ENCODE peak calls at places on chromosomes 11 and 22, in six cellular contexts. One of them, this sample, is unnamed.

GRCh38 chr11:124069429-124070401 is 28.6 kb upstream of the OR10G7 start:
- DNase-seq in hepatocyte: peak; percentile 80
- DNase-seq in CD8-positive, alpha-beta T cell: peak; percentile 20
- DNase-seq in brain microvascular endothelial cell: peak; percentile 34
- DNase-seq in upper lobe of right lung: peak; percentile 75
- DNase-seq in endodermal cell: peak; percentile 92
- DNase-seq in this sample: peak; percentile 17

GRCh38 chr11:36007127-36007824 is 63.4 kb downstream of the LDLRAD3 start:
- DNase-seq in upper lobe of right lung: no peak
- DNase-seq in hepatocyte: no peak
- DNase-seq in CD8-positive, alpha-beta T cell: no peak
- DNase-seq in endodermal cell: no peak
- DNase-seq in brain microvascular endothelial cell: no peak
- DNase-seq in this sample: no peak

GRCh38 chr11:80899381-80899780 is 1458.6 kb upstream of the TENM4 start:
- DNase-seq in endodermal cell: no peak
- DNase-seq in hepatocyte: no peak
- DNase-seq in upper lobe of right lung: no peak
- DNase-seq in brain microvascular endothelial cell: peak; percentile 53
- DNase-seq in CD8-positive, alpha-beta T cell: no peak
- DNase-seq in this sample: no peak

GRCh38 chr11:132838621-132839020 is 693.7 kb downstream of the OPCML start:
- DNase-seq in upper lobe of right lung: no peak
- DNase-seq in brain microvascular endothelial cell: peak; percentile 70
- DNase-seq in endodermal cell: no peak
- DNase-seq in hepatocyte: peak; percentile 11
- DNase-seq in CD8-positive, alpha-beta T cell: no peak
- DNase-seq in this sample: no peak

GRCh38 chr22:30430933-30431332 is 5.4 kb downstream of the MTFP1 start:
- DNase-seq in upper lobe of right lung: no peak
- DNase-seq in brain microvascular endothelial cell: no peak
- DNase-seq in CD8-positive, alpha-beta T cell: no peak
- DNase-seq in hepatocyte: no peak
- DNase-seq in endodermal cell: peak; percentile 63
- DNase-seq in this sample: peak; percentile 49

GRCh38 chr11:112179601-112180000 is 4.3 kb downstream of the BCO2 start:
- DNase-seq in endodermal cell: no peak
- DNase-seq in brain microvascular endothelial cell: no peak
- DNase-seq in upper lobe of right lung: no peak
- DNase-seq in CD8-positive, alpha-beta T cell: no peak
- DNase-seq in hepatocyte: no peak
- DNase-seq in this sample: no peak

GRCh38 chr11:8030526-8031247 is 43.5 kb downstream of the EIF3F start:
- DNase-seq in hepatocyte: no peak
- DNase-seq in CD8-positive, alpha-beta T cell: no peak
- DNase-seq in endodermal cell: no peak
- DNase-seq in upper lobe of right lung: no peak
- DNase-seq in brain microvascular endothelial cell: no peak
- DNase-seq in this sample: no peak

GRCh38 chr11:87804176-87804575 is 371.1 kb downstream of the RAB38 start:
- DNase-seq in brain microvascular endothelial cell: no peak
- DNase-seq in upper lobe of right lung: no peak
- DNase-seq in CD8-positive, alpha-beta T cell: no peak
- DNase-seq in endodermal cell: peak; percentile 59
- DNase-seq in hepatocyte: no peak
- DNase-seq in this sample: no peak

GRCh38 chr11:29260939-29261705 is 755.7 kb downstream of the KCNA4 start:
- DNase-seq in brain microvascular endothelial cell: peak; percentile 36
- DNase-seq in hepatocyte: peak; percentile 66
- DNase-seq in endodermal cell: no peak
- DNase-seq in upper lobe of right lung: no peak
- DNase-seq in CD8-positive, alpha-beta T cell: no peak
- DNase-seq in this sample: no peak

GRCh38 chr11:61445535-61445934 is 15.6 kb downstream of the SDHAF2 start:
- DNase-seq in upper lobe of right lung: no peak
- DNase-seq in hepatocyte: no peak
- DNase-seq in endodermal cell: no peak
- DNase-seq in brain microvascular endothelial cell: no peak
- DNase-seq in CD8-positive, alpha-beta T cell: no peak
- DNase-seq in this sample: no peak

GRCh38 chr11:61554172-61554988 is 26.5 kb downstream of the SYT7 start:
- DNase-seq in endodermal cell: no peak
- DNase-seq in upper lobe of right lung: no peak
- DNase-seq in brain microvascular endothelial cell: no peak
- DNase-seq in hepatocyte: no peak
- DNase-seq in CD8-positive, alpha-beta T cell: no peak
- DNase-seq in this sample: no peak

GRCh38 chr22:49967333-49968241 is 7.0 kb downstream of the PIM3 start:
- DNase-seq in hepatocyte: peak; percentile 53
- DNase-seq in endodermal cell: peak; percentile 62
- DNase-seq in CD8-positive, alpha-beta T cell: no peak
- DNase-seq in upper lobe of right lung: peak; percentile 83
- DNase-seq in brain microvascular endothelial cell: no peak
- DNase-seq in this sample: peak; percentile 83

GRCh38 chr22:36056980-36057379 is 28.4 kb upstream of the RBFOX2 start:
- DNase-seq in endodermal cell: no peak
- DNase-seq in hepatocyte: no peak
- DNase-seq in upper lobe of right lung: no peak
- DNase-seq in brain microvascular endothelial cell: no peak
- DNase-seq in CD8-positive, alpha-beta T cell: no peak
- DNase-seq in this sample: no peak

GRCh38 chr11:1839924-1840779 is 1.4 kb downstream of the TNNI2 start:
- DNase-seq in CD8-positive, alpha-beta T cell: no peak
- DNase-seq in hepatocyte: no peak
- DNase-seq in upper lobe of right lung: peak; percentile 87
- DNase-seq in endodermal cell: no peak
- DNase-seq in brain microvascular endothelial cell: no peak
- DNase-seq in this sample: peak; percentile 75

GRCh38 chr11:60485987-60486386 is 6.6 kb upstream of the MS4A12 start:
- DNase-seq in endodermal cell: peak; percentile 80
- DNase-seq in brain microvascular endothelial cell: no peak
- DNase-seq in upper lobe of right lung: no peak
- DNase-seq in CD8-positive, alpha-beta T cell: no peak
- DNase-seq in hepatocyte: peak; percentile 51
- DNase-seq in this sample: no peak

GRCh38 chr11:41379084-41379483 is 80.4 kb downstream of the LRRC4C start:
- DNase-seq in CD8-positive, alpha-beta T cell: no peak
- DNase-seq in upper lobe of right lung: no peak
- DNase-seq in brain microvascular endothelial cell: no peak
- DNase-seq in hepatocyte: no peak
- DNase-seq in endodermal cell: no peak
- DNase-seq in this sample: no peak

DNA sequence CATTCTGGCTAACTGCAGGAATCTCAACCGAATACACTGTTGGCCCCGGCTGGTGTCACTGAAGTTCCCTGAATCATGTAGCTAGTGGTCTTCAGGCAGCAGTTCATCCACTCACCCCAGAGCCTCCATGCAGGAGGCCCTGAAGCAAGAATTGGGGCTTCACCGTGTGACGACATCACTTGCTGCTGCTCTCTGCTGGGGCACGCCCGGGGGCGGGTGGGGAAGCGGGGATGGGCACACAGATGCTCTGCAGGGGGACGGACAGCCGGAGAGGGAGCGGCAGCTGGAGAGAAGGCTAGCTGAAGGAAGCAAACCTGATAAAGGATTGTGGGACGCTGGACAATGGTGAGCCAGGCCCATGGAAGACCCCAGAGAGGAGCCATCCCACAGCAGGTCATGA is 17.0 kb downstream of the B3GAT1 start:
- DNase-seq in CD8-positive, alpha-beta T cell: no peak
- DNase-seq in hepatocyte: no peak
- DNase-seq in brain microvascular endothelial cell: no peak
- DNase-seq in upper lobe of right lung: no peak
- DNase-seq in endodermal cell: no peak
- DNase-seq in this sample: no peak
- H3K27me3 ChIP-seq in CD8-positive, alpha-beta T cell: no peaks in the 10 kb centered on the region
- H3K27me3 ChIP-seq in hepatocyte: no peaks in the 10 kb centered on the region
- H3K27me3 ChIP-seq in brain microvascular endothelial cell: no peaks in the 10 kb centered on the region
- H3K27me3 ChIP-seq in upper lobe of right lung: peaks cover 3% of the 10 kb centered on the region
- H3K27me3 ChIP-seq in endodermal cell: no peaks in the 10 kb centered on the region
- H3K27me3 ChIP-seq in this sample: peaks cover 11% of the 10 kb centered on the region

DNA sequence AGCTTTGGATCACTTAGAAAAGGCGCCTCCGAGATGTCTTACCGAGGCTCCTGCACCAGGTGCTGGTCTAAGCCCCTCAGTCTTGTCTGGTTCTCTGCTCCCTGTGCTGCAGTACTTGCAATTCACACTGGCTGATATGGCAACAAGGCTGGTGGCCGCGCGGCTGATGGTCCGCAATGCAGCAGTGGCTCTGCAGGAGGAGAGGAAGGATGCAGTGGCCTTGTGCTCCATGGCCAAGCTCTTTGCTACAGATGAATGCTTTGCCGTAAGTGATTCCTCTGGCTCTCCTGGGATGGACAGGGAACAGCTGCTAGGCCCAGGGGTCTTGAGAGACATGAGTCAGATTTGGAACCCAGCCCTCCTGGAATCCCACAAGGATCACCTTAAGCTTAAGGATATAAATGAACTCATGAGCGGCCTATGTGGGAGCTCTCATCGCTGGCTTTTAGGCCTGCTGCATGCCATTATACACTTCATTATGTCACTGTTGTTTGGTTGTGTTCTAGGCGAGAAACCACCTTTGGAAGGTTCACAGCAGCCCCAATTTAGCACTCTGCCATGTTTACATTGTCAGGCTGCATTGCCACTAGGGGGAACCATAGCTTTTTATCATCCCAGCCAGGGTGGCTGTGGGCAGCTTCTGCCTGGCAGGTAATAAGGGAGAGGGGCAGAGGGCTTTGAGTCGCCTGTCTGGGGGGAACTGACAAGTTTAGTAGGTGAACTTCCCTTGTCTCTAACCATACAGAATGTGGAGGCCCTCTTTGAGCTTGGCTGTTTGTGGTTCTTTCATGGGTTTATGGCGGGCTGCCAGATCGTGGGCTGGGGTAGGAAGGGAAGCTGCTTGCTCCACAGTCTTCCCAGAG is 8.5 kb downstream of the ACAD8 start:
- DNase-seq in endodermal cell: peak; percentile 83
- DNase-seq in upper lobe of right lung: no peak
- DNase-seq in brain microvascular endothelial cell: no peak
- DNase-seq in CD8-positive, alpha-beta T cell: peak; percentile 38
- DNase-seq in hepatocyte: peak; percentile 42
- DNase-seq in this sample: no peak
- TF ChIP-seq CTCF in endodermal cell: peak; percentile 85
- TF ChIP-seq CTCF in upper lobe of right lung: peak; percentile 51
- TF ChIP-seq CTCF in brain microvascular endothelial cell: peak; percentile 76
- TF ChIP-seq CTCF in CD8-positive, alpha-beta T cell: peak; percentile 39
- TF ChIP-seq CTCF in hepatocyte: peak; percentile 41
- TF ChIP-seq CTCF in this sample: peak; percentile 17

GRCh38 chr11:102111787-102112653 is 1.8 kb downstream of the YAP1 start:
- DNase-seq in endodermal cell: no peak
- DNase-seq in hepatocyte: peak; percentile 83
- DNase-seq in CD8-positive, alpha-beta T cell: peak; percentile 10
- DNase-seq in brain microvascular endothelial cell: peak; percentile 85
- DNase-seq in upper lobe of right lung: no peak
- DNase-seq in this sample: peak; percentile 50

GRCh38 chr11:102112654-102112926 is 2.3 kb downstream of the YAP1 start:
- DNase-seq in CD8-positive, alpha-beta T cell: no peak
- DNase-seq in hepatocyte: no peak
- DNase-seq in brain microvascular endothelial cell: no peak
- DNase-seq in endodermal cell: no peak
- DNase-seq in upper lobe of right lung: no peak
- DNase-seq in this sample: no peak

GRCh38 chr11:102111011-102111786 is 952 bp downstream of the YAP1 start:
- DNase-seq in brain microvascular endothelial cell: peak; percentile 80
- DNase-seq in endodermal cell: peak; percentile 97
- DNase-seq in upper lobe of right lung: peak; percentile 92
- DNase-seq in CD8-positive, alpha-beta T cell: no peak
- DNase-seq in hepatocyte: peak; percentile 96
- DNase-seq in this sample: peak; percentile 89

GRCh38 chr11:102109896-102110760 is at the start of gene YAP1:
- DNase-seq in brain microvascular endothelial cell: peak; percentile 87
- DNase-seq in endodermal cell: peak; percentile 95
- DNase-seq in upper lobe of right lung: peak; percentile 95
- DNase-seq in CD8-positive, alpha-beta T cell: peak; percentile 58
- DNase-seq in hepatocyte: peak; percentile 96
- DNase-seq in this sample: peak; percentile 95

GRCh38 chr11:102110761-102111010 is 439 bp downstream of the YAP1 start:
- DNase-seq in CD8-positive, alpha-beta T cell: peak; percentile 9
- DNase-seq in brain microvascular endothelial cell: no peak
- DNase-seq in endodermal cell: no peak
- DNase-seq in hepatocyte: no peak
- DNase-seq in upper lobe of right lung: no peak
- DNase-seq in this sample: no peak
- H3K27me3 ChIP-seq in CD8-positive, alpha-beta T cell: peaks cover 3% of the 10 kb centered on the region
- H3K27me3 ChIP-seq in brain microvascular endothelial cell: no peaks in the 10 kb centered on the region
- H3K27me3 ChIP-seq in endodermal cell: no peaks in the 10 kb centered on the region
- H3K27me3 ChIP-seq in hepatocyte: no peaks in the 10 kb centered on the region
- H3K27me3 ChIP-seq in upper lobe of right lung: peaks cover 4% of the 10 kb centered on the region
- H3K27me3 ChIP-seq in this sample: no peaks in the 10 kb centered on the region

GRCh38 chr11:72821221-72821919 is 7.2 kb downstream of the ATG16L2 start:
- DNase-seq in endodermal cell: peak; percentile 74
- DNase-seq in CD8-positive, alpha-beta T cell: no peak
- DNase-seq in hepatocyte: peak; percentile 39
- DNase-seq in upper lobe of right lung: peak; percentile 72
- DNase-seq in brain microvascular endothelial cell: no peak
- DNase-seq in this sample: no peak

GRCh38 chr11:72823105-72823804 is 9.0 kb downstream of the ATG16L2 start:
- DNase-seq in brain microvascular endothelial cell: no peak
- DNase-seq in upper lobe of right lung: peak; percentile 63
- DNase-seq in endodermal cell: no peak
- DNase-seq in CD8-positive, alpha-beta T cell: no peak
- DNase-seq in hepatocyte: no peak
- DNase-seq in this sample: no peak

GRCh38 chr11:72820439-72821139 is 6.4 kb downstream of the ATG16L2 start:
- DNase-seq in brain microvascular endothelial cell: no peak
- DNase-seq in CD8-positive, alpha-beta T cell: no peak
- DNase-seq in upper lobe of right lung: peak; percentile 46
- DNase-seq in endodermal cell: no peak
- DNase-seq in hepatocyte: no peak
- DNase-seq in this sample: no peak

GRCh38 chr11:72824020-72824419 is 9.8 kb downstream of the ATG16L2 start:
- DNase-seq in upper lobe of right lung: peak; percentile 61
- DNase-seq in brain microvascular endothelial cell: no peak
- DNase-seq in hepatocyte: no peak
- DNase-seq in endodermal cell: no peak
- DNase-seq in CD8-positive, alpha-beta T cell: no peak
- DNase-seq in this sample: no peak

DNA sequence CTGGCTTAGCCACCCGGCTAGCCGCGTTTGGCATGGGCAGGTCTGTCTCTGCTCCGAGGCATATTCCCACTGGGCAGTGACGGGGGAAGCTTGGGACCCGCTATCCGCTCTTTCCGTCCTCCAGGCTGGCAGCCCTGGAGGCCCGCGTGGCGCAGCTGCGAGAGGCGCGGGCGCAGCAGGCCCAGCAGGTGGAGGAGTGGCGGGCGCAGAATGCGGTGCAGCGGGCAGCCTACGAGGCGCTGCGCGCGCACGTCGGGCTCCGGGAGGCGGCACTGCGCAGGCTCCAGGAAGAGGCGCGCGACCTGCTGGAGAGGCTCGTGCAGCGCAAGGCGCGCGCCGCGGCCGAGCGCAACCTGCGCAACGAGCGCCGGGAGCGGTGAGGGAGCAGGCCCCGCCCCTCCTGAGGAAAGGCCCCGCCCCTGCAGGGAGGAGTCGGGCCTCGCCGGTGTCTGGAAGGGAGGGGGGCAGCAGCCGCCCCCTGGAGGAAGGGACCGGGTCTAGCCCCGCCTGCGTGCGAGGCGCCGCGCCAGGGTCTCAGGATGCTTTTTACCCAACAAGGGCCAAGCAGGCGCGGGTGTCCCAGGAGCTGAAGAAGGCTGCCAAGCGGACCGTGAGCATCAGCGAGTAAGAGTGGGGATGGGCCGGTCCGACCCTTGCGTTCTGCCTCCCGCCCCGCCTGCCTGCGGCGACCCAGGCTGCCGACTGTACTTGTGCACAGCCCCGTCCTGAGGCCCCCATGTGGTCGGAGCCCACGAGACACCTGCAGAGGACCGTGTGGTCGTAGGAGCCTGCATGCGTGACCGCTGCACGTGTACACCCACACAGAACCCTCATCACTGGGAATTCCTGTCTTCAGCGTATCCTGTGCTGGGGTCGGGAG is 7.9 kb downstream of the ATG16L2 start:
- DNase-seq in upper lobe of right lung: peak; percentile 93
- DNase-seq in brain microvascular endothelial cell: peak; percentile 76
- DNase-seq in CD8-positive, alpha-beta T cell: peak; percentile 94
- DNase-seq in endodermal cell: peak; percentile 98
- DNase-seq in hepatocyte: peak; percentile 97
- DNase-seq in this sample: peak; percentile 89
- TF ChIP-seq CTCF in upper lobe of right lung: peak; percentile 25
- TF ChIP-seq CTCF in brain microvascular endothelial cell: peak; percentile 18
- TF ChIP-seq CTCF in CD8-positive, alpha-beta T cell: no peak
- TF ChIP-seq CTCF in endodermal cell: peak; percentile 42
- TF ChIP-seq CTCF in hepatocyte: no peak
- TF ChIP-seq CTCF in this sample: no peak

This sample was measured in psoas muscle.